ENCODE peak calls at places on chromosomes 12 and 14, in five cellular contexts. One of them, this sample, is unnamed. For H3K4me1, the result is how much of the 10 kb centered on the place peaks cover.

GRCh38 chr12:121718653-121719239 is 6.2 kb downstream of the TMEM120B start:
- DNase-seq in body of pancreas: no peak
- DNase-seq in lung: no peak
- DNase-seq in hepatocyte: no peak
- DNase-seq in endodermal cell: peak
- DNase-seq in this sample: no peak

GRCh38 chr14:23577004-23577681 is 1.4 kb downstream of the JPH4 start:
- DNase-seq in body of pancreas: no peak
- DNase-seq in lung: no peak
- DNase-seq in hepatocyte: peak
- DNase-seq in endodermal cell: peak
- DNase-seq in this sample: no peak

GRCh38 chr12:124402281-124403066 is 107.6 kb downstream of the RFLNA start:
- DNase-seq in body of pancreas: no peak
- DNase-seq in lung: no peak
- DNase-seq in hepatocyte: no peak
- DNase-seq in endodermal cell: peak
- DNase-seq in this sample: no peak

GRCh38 chr12:51942501-51943000 is 8.9 kb upstream of the ACVR1B start:
- DNase-seq in body of pancreas: no peak
- DNase-seq in lung: no peak
- DNase-seq in hepatocyte: no peak
- DNase-seq in endodermal cell: peak
- DNase-seq in this sample: no peak

GRCh38 chr12:64064706-64065105 is 157.4 kb downstream of the KICS2 start:
- DNase-seq in body of pancreas: no peak
- DNase-seq in lung: no peak
- DNase-seq in hepatocyte: no peak
- DNase-seq in endodermal cell: no peak
- DNase-seq in this sample: no peak

GRCh38 chr12:25436206-25436912 is 116.7 kb downstream of the LMNTD1 start:
- DNase-seq in body of pancreas: peak
- DNase-seq in lung: no peak
- DNase-seq in hepatocyte: peak
- DNase-seq in endodermal cell: peak
- DNase-seq in this sample: no peak

GRCh38 chr12:6327159-6327558 is 14.7 kb downstream of the TNFRSF1A start:
- DNase-seq in body of pancreas: no peak
- DNase-seq in lung: no peak
- DNase-seq in hepatocyte: no peak
- DNase-seq in endodermal cell: no peak
- DNase-seq in this sample: no peak

GRCh38 chr12:127416796-127417195 is 850.2 kb upstream of the TMEM132C start:
- DNase-seq in body of pancreas: no peak
- DNase-seq in lung: no peak
- DNase-seq in hepatocyte: no peak
- DNase-seq in endodermal cell: no peak
- DNase-seq in this sample: no peak

GRCh38 chr14:51697848-51698247 is 46.1 kb downstream of the FRMD6 start:
- DNase-seq in body of pancreas: no peak
- DNase-seq in lung: no peak
- DNase-seq in hepatocyte: no peak
- DNase-seq in endodermal cell: no peak
- DNase-seq in this sample: no peak

GRCh38 chr14:100657780-100658513 is 68.7 kb upstream of the DLK1 start:
- DNase-seq in body of pancreas: no peak
- DNase-seq in lung: no peak
- DNase-seq in hepatocyte: no peak
- DNase-seq in endodermal cell: no peak
- DNase-seq in this sample: no peak

GRCh38 chr12:39990122-39991101 is 115.5 kb downstream of the SLC2A13 start:
- DNase-seq in body of pancreas: peak
- DNase-seq in lung: peak
- DNase-seq in hepatocyte: peak
- DNase-seq in endodermal cell: peak
- DNase-seq in this sample: peak

GRCh38 chr14:87430810-87431209 is 562.2 kb downstream of the GALC start:
- DNase-seq in body of pancreas: peak
- DNase-seq in lung: no peak
- DNase-seq in hepatocyte: no peak
- DNase-seq in endodermal cell: no peak
- DNase-seq in this sample: no peak

DNA sequence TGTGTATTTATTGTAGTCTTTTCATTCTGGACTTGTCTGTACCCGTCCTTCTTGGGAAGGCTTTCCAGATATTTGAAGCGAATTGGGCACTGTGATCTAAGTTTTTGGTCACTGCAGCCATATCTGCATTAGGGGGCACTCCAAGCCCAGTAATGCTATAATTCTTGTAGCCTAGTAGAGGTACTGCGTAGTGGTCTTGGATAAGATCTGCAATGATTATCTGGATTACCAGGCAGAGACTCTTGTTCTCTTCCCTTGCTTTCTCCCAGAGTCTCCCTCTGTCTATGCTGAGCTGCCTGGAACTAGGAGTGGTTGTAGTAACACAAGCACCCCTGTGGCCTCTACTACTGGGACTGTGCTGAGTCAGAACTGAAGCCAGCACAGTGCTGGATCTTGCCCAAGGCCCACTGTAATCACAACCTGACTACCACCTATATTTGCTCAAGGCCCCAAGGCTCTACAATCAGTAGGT is 30.0 kb downstream of the SLC38A2 start:
- DNase-seq in body of pancreas: peak
- DNase-seq in lung: no peak
- DNase-seq in hepatocyte: peak
- DNase-seq in endodermal cell: peak
- DNase-seq in this sample: no peak
- H3K27ac ChIP-seq in body of pancreas: no peak
- H3K27ac ChIP-seq in lung: no peak
- H3K27ac ChIP-seq in hepatocyte: no peak
- H3K27ac ChIP-seq in endodermal cell: no peak
- H3K27ac ChIP-seq in this sample: no peak

DNA sequence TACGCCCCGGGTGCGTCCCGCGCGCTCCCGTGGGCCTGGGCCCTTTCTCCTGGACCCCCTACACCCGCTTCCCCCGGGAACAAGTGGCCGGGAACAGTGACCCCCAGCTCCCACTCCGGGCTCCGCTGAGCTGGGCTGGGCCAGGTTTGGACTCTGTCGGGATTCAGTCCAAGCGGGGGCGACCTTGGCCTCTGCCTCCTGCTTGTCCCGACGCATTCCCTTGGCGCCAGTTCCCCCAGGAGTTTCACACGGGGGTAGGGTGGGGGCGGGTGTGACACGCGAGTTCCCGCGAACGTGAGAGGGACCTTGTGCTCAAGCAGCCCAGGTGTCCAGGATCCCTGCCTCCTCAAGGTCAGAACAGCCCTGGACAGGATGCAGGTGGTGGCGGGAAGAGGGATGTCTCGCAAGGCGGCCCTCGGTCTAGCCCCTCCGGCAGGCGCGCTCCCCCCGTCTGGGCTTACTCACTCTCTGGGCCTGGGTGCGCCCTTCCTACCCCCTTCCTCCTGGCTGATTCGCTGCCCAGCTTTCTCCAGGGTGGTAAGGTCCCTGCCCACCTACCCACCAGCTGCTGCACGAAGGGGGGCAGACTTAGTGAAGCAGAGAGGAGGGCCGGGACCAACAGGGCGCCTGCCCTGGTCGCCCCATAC is 771 bp downstream of the CRIP2 start:
- DNase-seq in body of pancreas: no peak
- DNase-seq in lung: no peak
- DNase-seq in hepatocyte: no peak
- DNase-seq in endodermal cell: peak
- DNase-seq in this sample: peak
- H3K4me1 ChIP-seq in body of pancreas: half or more
- H3K4me1 ChIP-seq in lung: under half
- H3K4me1 ChIP-seq in hepatocyte: under half
- H3K4me1 ChIP-seq in endodermal cell: under half
- H3K4me1 ChIP-seq in this sample: under half

GRCh38 chr14:102729268-102729667 is 48.0 kb upstream of the TRAF3 start:
- DNase-seq in body of pancreas: no peak
- DNase-seq in lung: no peak
- DNase-seq in hepatocyte: no peak
- DNase-seq in endodermal cell: peak
- DNase-seq in this sample: no peak
- TF ChIP-seq CTCF in body of pancreas: no peak
- TF ChIP-seq CTCF in lung: no peak
- TF ChIP-seq CTCF in hepatocyte: no peak
- TF ChIP-seq CTCF in endodermal cell: no peak
- TF ChIP-seq CTCF in this sample: no peak

DNA sequence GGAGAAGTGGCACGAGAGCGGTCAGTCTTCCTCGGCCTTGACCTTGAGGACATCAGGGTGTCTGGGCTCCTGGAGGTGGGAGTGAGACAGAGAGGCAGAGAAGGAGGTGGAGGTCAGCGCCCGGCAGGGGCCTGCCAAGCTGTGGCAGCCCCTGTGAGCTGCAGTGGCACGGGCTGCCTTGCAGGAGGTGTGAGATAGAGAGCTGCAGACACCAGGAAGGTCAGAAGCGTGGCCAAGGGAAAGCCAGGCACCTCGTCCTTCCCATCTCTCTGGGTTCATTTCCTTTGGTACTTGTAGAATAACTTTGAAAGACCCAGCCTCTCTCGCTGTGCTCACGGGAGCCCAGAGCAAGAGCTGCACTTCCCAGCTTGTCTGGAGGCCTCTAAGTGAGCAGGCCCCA is 98.1 kb downstream of the TSPAN9 start:
- DNase-seq in body of pancreas: no peak
- DNase-seq in lung: no peak
- DNase-seq in hepatocyte: no peak
- DNase-seq in endodermal cell: no peak
- DNase-seq in this sample: no peak
- H3K27ac ChIP-seq in body of pancreas: no peak
- H3K27ac ChIP-seq in lung: no peak
- H3K27ac ChIP-seq in hepatocyte: no peak
- H3K27ac ChIP-seq in endodermal cell: no peak
- H3K27ac ChIP-seq in this sample: no peak